ENCODE peak calls at places on chromosomes 13 and 19, in six cellular contexts. P is H1, W is neuronal stem cell, K is tibial nerve, J is mucosa of descending colon, Q is cardiac muscle cell. B is an unnamed sample. For H3K36me3, the result is how much of the 10 kb centered on the place peaks cover.

GRCh38 chr13:51632643-51633357 is 48.5 kb downstream of the WDFY2 start:
- DNase-seq in P (no peak), W (peak), K (no peak), J (no peak), Q (no peak), B (peak)

GRCh38 chr19:47417746-47418594 is 1.4 kb downstream of the MEIS3 start:
- DNase-seq in P (no peak), W (no peak), K (no peak), J (no peak), Q (no peak), B (peak)

GRCh38 chr13:102903659-102904407 is 58.0 kb downstream of the ERCC5 start:
- DNase-seq in P (no peak), W (no peak), K (no peak), J (no peak), Q (peak), B (peak)

GRCh38 chr13:76976488-76976887 is 15.4 kb upstream of the CLN5 start:
- DNase-seq in P (no peak), W (no peak), K (no peak), J (no peak), Q (no peak), B (no peak)

GRCh38 chr13:114132419-114133121 is at the start of gene RASA3:
- DNase-seq in P (peak), W (peak), K (peak), J (peak), Q (peak), B (peak)

GRCh38 chr13:106117035-106117434 is 418.4 kb downstream of the EFNB2 start:
- DNase-seq in P (no peak), W (no peak), K (no peak), J (no peak), Q (no peak), B (no peak)

GRCh38 chr19:44757735-44758505 is 9.4 kb downstream of the BCL3 start:
- DNase-seq in P (no peak), W (peak), K (peak), J (peak), Q (peak), B (peak)

GRCh38 chr19:11652492-11652891 is 55.2 kb downstream of the ZNF627 start:
- DNase-seq in P (no peak), W (no peak), K (no peak), J (no peak), Q (no peak), B (no peak)

GRCh38 chr13:110283661-110284516 is 23.1 kb downstream of the COL4A1 start:
- DNase-seq in P (no peak), W (no peak), K (no peak), J (no peak), Q (no peak), B (no peak)

GRCh38 chr13:77678691-77679090 is 18.8 kb upstream of the SLAIN1 start:
- DNase-seq in P (no peak), W (no peak), K (no peak), J (no peak), Q (no peak), B (no peak)

GRCh38 chr19:35890113-35890650 is 10.2 kb downstream of the NFKBID start:
- DNase-seq in P (no peak), W (no peak), K (no peak), J (no peak), Q (no peak), B (no peak)
- H3K36me3 ChIP-seq in P (under half), W (under half), K (under half), J (under half), Q (under half), B (under half)

GRCh38 chr13:34401741-34402140 is 540.3 kb upstream of the NBEA start:
- DNase-seq in P (no peak), W (no peak), K (no peak), J (no peak), Q (no peak), B (no peak)
- H3K36me3 ChIP-seq in P (under half), W (under half), K (under half), J (under half), Q (under half), B (under half)

GRCh38 chr19:53076984-53077383 is 26.2 kb downstream of the ZNF160 start:
- DNase-seq in P (peak), W (peak), K (no peak), J (no peak), Q (peak), B (peak)
- H3K36me3 ChIP-seq in P (under half), W (under half), K (under half), J (under half), Q (under half), B (under half)

GRCh38 chr19:9668544-9668943 is 6.4 kb downstream of the ZNF562 start:
- DNase-seq in P (no peak), W (no peak), K (no peak), J (no peak), Q (no peak), B (no peak)
- H3K36me3 ChIP-seq in P (under half), W (under half), K (under half), J (under half), Q (under half), B (under half)

GRCh38 chr19:55042688-55043087 is 4.6 kb upstream of the GP6 start:
- DNase-seq in P (no peak), W (no peak), K (no peak), J (no peak), Q (no peak), B (peak)
- H3K36me3 ChIP-seq in P (under half), W (under half), K (under half), J (under half), Q (under half), B (under half)

GRCh38 chr19:42233106-42233505 is 9.3 kb downstream of the GSK3A start:
- DNase-seq in P (no peak), W (no peak), K (no peak), J (no peak), Q (no peak), B (peak)
- H3K36me3 ChIP-seq in P (half or more), W (half or more), K (under half), J (under half), Q (under half), B (under half)

DNA sequence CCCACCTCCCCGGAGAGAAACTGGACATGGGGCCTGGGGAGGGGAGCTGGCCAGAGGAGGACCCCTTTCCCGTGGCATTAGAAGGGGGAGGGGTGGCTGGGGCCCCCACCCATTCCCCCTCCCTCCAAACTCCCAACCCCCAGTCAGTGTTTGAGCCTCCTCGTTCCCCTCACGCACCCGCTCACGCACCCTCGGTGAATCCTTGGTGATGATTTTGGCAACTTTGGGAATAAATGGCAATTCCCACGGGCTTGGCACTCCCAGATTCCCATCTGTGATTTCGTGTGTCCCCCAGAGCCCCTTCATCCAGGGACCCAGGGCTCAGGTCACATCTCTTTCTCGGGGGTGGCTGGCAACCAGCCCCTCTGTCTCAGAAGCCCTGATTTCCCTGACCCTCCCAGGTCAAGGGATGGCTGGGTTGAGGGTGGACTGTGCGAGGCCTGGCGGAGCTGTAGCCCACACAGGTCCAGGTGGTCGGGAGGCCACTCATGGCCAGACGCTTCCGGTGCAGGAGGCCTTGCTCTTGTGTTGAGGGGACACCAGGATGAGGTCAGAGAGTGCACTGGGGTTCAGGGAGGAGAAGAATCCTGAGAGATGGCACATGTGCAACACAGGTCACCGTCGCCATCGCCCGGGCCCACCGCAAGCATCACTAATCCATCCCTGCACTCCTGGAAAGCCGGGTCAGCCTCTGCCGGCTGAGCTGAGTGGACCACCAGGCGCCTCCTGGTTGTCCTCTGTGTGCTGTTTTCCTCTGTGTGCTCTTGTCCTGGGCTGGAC is 20.7 kb downstream of the EPN1 start:
- DNase-seq in P (no peak), W (no peak), K (no peak), J (no peak), Q (no peak), B (peak)
- H3K36me3 ChIP-seq in P (under half), W (under half), K (under half), J (under half), Q (under half), B (under half)

GRCh38 chr19:46387713-46388130 is 25.6 kb downstream of the CCDC8 start:
- DNase-seq in P (no peak), W (no peak), K (no peak), J (peak), Q (no peak), B (no peak)
- H3K36me3 ChIP-seq in P (half or more), W (half or more), K (under half), J (under half), Q (under half), B (under half)

GRCh38 chr19:15294591-15294990 is 37.7 kb downstream of the BRD4 start:
- DNase-seq in P (no peak), W (no peak), K (no peak), J (no peak), Q (no peak), B (no peak)
- H3K36me3 ChIP-seq in P (under half), W (under half), K (under half), J (under half), Q (under half), B (under half)

DNA sequence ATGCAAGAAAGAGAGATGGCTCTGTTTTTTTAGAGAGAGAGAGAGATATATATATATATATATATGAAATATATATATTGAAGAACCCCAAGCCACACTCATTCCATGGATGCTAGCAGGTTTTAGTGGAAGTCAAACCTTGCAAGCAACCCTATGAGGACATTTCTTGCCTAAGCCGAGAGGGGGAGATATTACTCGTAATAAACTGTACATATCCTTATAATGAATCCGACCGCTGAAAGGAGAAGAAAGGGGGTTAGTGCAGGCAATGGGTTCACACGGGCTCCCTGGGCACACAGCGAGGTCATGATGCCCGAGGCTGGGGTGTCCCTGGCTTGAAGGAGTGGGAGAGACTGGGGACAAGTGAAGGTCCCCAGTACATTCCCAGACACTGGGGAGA is 78.3 kb downstream of the IER2 start:
- DNase-seq in P (no peak), W (no peak), K (no peak), J (no peak), Q (no peak), B (peak)
- H3K36me3 ChIP-seq in P (under half), W (under half), K (under half), J (under half), Q (under half), B (under half)

B was measured in H7.